ENCODE peak calls at places on chromosomes 1 and 21, in ten cellular contexts. L, C, M, E, N, O, G, P, Y and D are unnamed samples.

GRCh38 chr1:241992734-241993133 is 6.2 kb downstream of the MAP1LC3C start:
- DNase-seq in L (no peak), Y (peak), E (no peak), N (no peak), O (no peak), P (no peak), G (no peak), M (no peak), C (no peak), D (no peak)

GRCh38 chr1:81230983-81231728 is 569.6 kb upstream of the ADGRL2 start:
- DNase-seq in Y (no peak), G (no peak), N (no peak), P (no peak), L (no peak), E (no peak), C (no peak), O (no peak), M (no peak), D (no peak)

GRCh38 chr1:40153073-40153770 is 8.0 kb upstream of the RLF start:
- DNase-seq in L (no peak), M (peak), Y (peak), C (peak), P (peak), O (no peak), N (peak), G (no peak), E (no peak), D (peak)

GRCh38 chr1:209590405-209590804 is 6.9 kb downstream of the CAMK1G start:
- DNase-seq in E (peak), P (no peak), C (peak), G (no peak), L (no peak), N (no peak), Y (no peak), O (no peak), M (no peak), D (peak)

GRCh38 chr1:22969224-22969829 is 3.3 kb downstream of the LACTBL1 start:
- DNase-seq in M (peak), Y (peak), P (no peak), N (peak), L (no peak), E (no peak), O (no peak), G (no peak), C (no peak), D (no peak)

GRCh38 chr1:78003882-78004718 is 639 bp upstream of the DNAJB4 start:
- DNase-seq in L (peak), E (no peak), N (no peak), M (no peak), P (peak), Y (peak), C (peak), G (no peak), O (peak), D (peak)

GRCh38 chr1:114208106-114208505 is 54.4 kb upstream of the SYT6 start:
- DNase-seq in P (no peak), Y (no peak), L (no peak), O (no peak), N (no peak), E (no peak), G (no peak), C (no peak), M (no peak), D (no peak)

GRCh38 chr1:113153116-113153803 is 80.3 kb downstream of the LRIG2 start:
- DNase-seq in C (no peak), M (no peak), N (no peak), G (no peak), E (no peak), L (no peak), P (no peak), O (no peak), Y (peak), D (no peak)

GRCh38 chr21:15754640-15755039 is 24.9 kb downstream of the USP25 start:
- DNase-seq in G (no peak), C (no peak), L (no peak), Y (peak), P (no peak), N (no peak), E (no peak), O (no peak), M (no peak), D (no peak)